ENCODE peak calls at places on chromosome 5, in five cellular contexts. One of them, this sample, is unnamed.

GRCh38 chr5:144377207-144377606 is 206.5 kb downstream of the KCTD16 start:
- DNase-seq in A673: no peak
- DNase-seq in HuH-7.5: no peak
- DNase-seq in GM04503: no peak
- DNase-seq in stimulated activated CD8-positive, alpha-beta memory T cell treated with anti-CD3 and anti-CD28 coated beads, Interleukin-4, amount 100 ng/mL, for 24 hours: no peak
- DNase-seq in this sample: no peak

GRCh38 chr5:138869763-138870500 is 5.2 kb downstream of the LRRTM2 start:
- DNase-seq in stimulated activated CD8-positive, alpha-beta memory T cell treated with anti-CD3 and anti-CD28 coated beads, Interleukin-4, amount 100 ng/mL, for 24 hours: no peak
- DNase-seq in A673: no peak
- DNase-seq in HuH-7.5: no peak
- DNase-seq in GM04503: no peak
- DNase-seq in this sample: no peak

GRCh38 chr5:51386916-51387853 is 3.9 kb downstream of the ISL1 start:
- DNase-seq in A673: no peak
- DNase-seq in HuH-7.5: no peak
- DNase-seq in GM04503: no peak
- DNase-seq in stimulated activated CD8-positive, alpha-beta memory T cell treated with anti-CD3 and anti-CD28 coated beads, Interleukin-4, amount 100 ng/mL, for 24 hours: no peak
- DNase-seq in this sample: no peak

GRCh38 chr5:127802477-127802865 is 99.3 kb downstream of the CCDC192 start:
- DNase-seq in HuH-7.5: no peak
- DNase-seq in GM04503: peak
- DNase-seq in A673: no peak
- DNase-seq in stimulated activated CD8-positive, alpha-beta memory T cell treated with anti-CD3 and anti-CD28 coated beads, Interleukin-4, amount 100 ng/mL, for 24 hours: no peak
- DNase-seq in this sample: no peak

GRCh38 chr5:55511010-55511409 is 23.8 kb downstream of the PLPP1 start:
- DNase-seq in HuH-7.5: no peak
- DNase-seq in A673: no peak
- DNase-seq in stimulated activated CD8-positive, alpha-beta memory T cell treated with anti-CD3 and anti-CD28 coated beads, Interleukin-4, amount 100 ng/mL, for 24 hours: no peak
- DNase-seq in GM04503: no peak
- DNase-seq in this sample: no peak

GRCh38 chr5:56649569-56649968 is 165.8 kb upstream of the MAP3K1 start:
- DNase-seq in A673: peak
- DNase-seq in GM04503: no peak
- DNase-seq in stimulated activated CD8-positive, alpha-beta memory T cell treated with anti-CD3 and anti-CD28 coated beads, Interleukin-4, amount 100 ng/mL, for 24 hours: no peak
- DNase-seq in HuH-7.5: no peak
- DNase-seq in this sample: no peak

GRCh38 chr5:6601271-6601670 is 31.6 kb downstream of the NSUN2 start:
- DNase-seq in A673: no peak
- DNase-seq in GM04503: no peak
- DNase-seq in stimulated activated CD8-positive, alpha-beta memory T cell treated with anti-CD3 and anti-CD28 coated beads, Interleukin-4, amount 100 ng/mL, for 24 hours: no peak
- DNase-seq in HuH-7.5: no peak
- DNase-seq in this sample: no peak

GRCh38 chr5:168649306-168649705 is 70.1 kb upstream of the PANK3 start:
- DNase-seq in A673: no peak
- DNase-seq in HuH-7.5: no peak
- DNase-seq in GM04503: no peak
- DNase-seq in stimulated activated CD8-positive, alpha-beta memory T cell treated with anti-CD3 and anti-CD28 coated beads, Interleukin-4, amount 100 ng/mL, for 24 hours: no peak
- DNase-seq in this sample: no peak

GRCh38 chr5:106306313-106307028 is 1364.3 kb downstream of the EFNA5 start:
- DNase-seq in HuH-7.5: no peak
- DNase-seq in A673: peak
- DNase-seq in GM04503: no peak
- DNase-seq in stimulated activated CD8-positive, alpha-beta memory T cell treated with anti-CD3 and anti-CD28 coated beads, Interleukin-4, amount 100 ng/mL, for 24 hours: no peak
- DNase-seq in this sample: no peak

GRCh38 chr5:142816577-142816976 is 46.4 kb downstream of the ARHGAP26 start:
- DNase-seq in HuH-7.5: no peak
- DNase-seq in GM04503: no peak
- DNase-seq in A673: peak
- DNase-seq in stimulated activated CD8-positive, alpha-beta memory T cell treated with anti-CD3 and anti-CD28 coated beads, Interleukin-4, amount 100 ng/mL, for 24 hours: no peak
- DNase-seq in this sample: no peak

GRCh38 chr5:131991593-131992324 is 19.7 kb downstream of the ACSL6 start:
- DNase-seq in stimulated activated CD8-positive, alpha-beta memory T cell treated with anti-CD3 and anti-CD28 coated beads, Interleukin-4, amount 100 ng/mL, for 24 hours: no peak
- DNase-seq in GM04503: no peak
- DNase-seq in HuH-7.5: no peak
- DNase-seq in A673: no peak
- DNase-seq in this sample: no peak

GRCh38 chr5:172455087-172455381 is 709 bp upstream of the SH3PXD2B start:
- DNase-seq in A673: no peak
- DNase-seq in stimulated activated CD8-positive, alpha-beta memory T cell treated with anti-CD3 and anti-CD28 coated beads, Interleukin-4, amount 100 ng/mL, for 24 hours: no peak
- DNase-seq in HuH-7.5: no peak
- DNase-seq in GM04503: no peak
- DNase-seq in this sample: no peak

GRCh38 chr5:138631204-138631928 is 56.2 kb upstream of the HSPA9 start:
- DNase-seq in A673: no peak
- DNase-seq in HuH-7.5: no peak
- DNase-seq in GM04503: no peak
- DNase-seq in stimulated activated CD8-positive, alpha-beta memory T cell treated with anti-CD3 and anti-CD28 coated beads, Interleukin-4, amount 100 ng/mL, for 24 hours: no peak
- DNase-seq in this sample: no peak

GRCh38 chr5:178595750-178596149 is 5.6 kb upstream of the COL23A1 start:
- DNase-seq in stimulated activated CD8-positive, alpha-beta memory T cell treated with anti-CD3 and anti-CD28 coated beads, Interleukin-4, amount 100 ng/mL, for 24 hours: no peak
- DNase-seq in HuH-7.5: no peak
- DNase-seq in A673: no peak
- DNase-seq in GM04503: no peak
- DNase-seq in this sample: no peak

GRCh38 chr5:39519566-39520231 is 94.9 kb upstream of the DAB2 start:
- DNase-seq in GM04503: peak
- DNase-seq in HuH-7.5: no peak
- DNase-seq in A673: peak
- DNase-seq in stimulated activated CD8-positive, alpha-beta memory T cell treated with anti-CD3 and anti-CD28 coated beads, Interleukin-4, amount 100 ng/mL, for 24 hours: no peak
- DNase-seq in this sample: no peak

GRCh38 chr5:27266184-27266583 is 227.8 kb upstream of the CDH9 start:
- DNase-seq in HuH-7.5: no peak
- DNase-seq in stimulated activated CD8-positive, alpha-beta memory T cell treated with anti-CD3 and anti-CD28 coated beads, Interleukin-4, amount 100 ng/mL, for 24 hours: no peak
- DNase-seq in A673: no peak
- DNase-seq in GM04503: no peak
- DNase-seq in this sample: no peak

GRCh38 chr5:130206686-130207085 is 302.4 kb downstream of the CHSY3 start:
- DNase-seq in HuH-7.5: no peak
- DNase-seq in stimulated activated CD8-positive, alpha-beta memory T cell treated with anti-CD3 and anti-CD28 coated beads, Interleukin-4, amount 100 ng/mL, for 24 hours: no peak
- DNase-seq in A673: no peak
- DNase-seq in GM04503: no peak
- DNase-seq in this sample: no peak

GRCh38 chr5:148843510-148844318 is 17.3 kb downstream of the ADRB2 start:
- DNase-seq in stimulated activated CD8-positive, alpha-beta memory T cell treated with anti-CD3 and anti-CD28 coated beads, Interleukin-4, amount 100 ng/mL, for 24 hours: no peak
- DNase-seq in HuH-7.5: no peak
- DNase-seq in A673: no peak
- DNase-seq in GM04503: no peak
- DNase-seq in this sample: no peak

GRCh38 chr5:142426129-142426641 is 101.4 kb upstream of the SPRY4 start:
- DNase-seq in stimulated activated CD8-positive, alpha-beta memory T cell treated with anti-CD3 and anti-CD28 coated beads, Interleukin-4, amount 100 ng/mL, for 24 hours: no peak
- DNase-seq in HuH-7.5: no peak
- DNase-seq in GM04503: peak
- DNase-seq in A673: peak
- DNase-seq in this sample: no peak

GRCh38 chr5:179530069-179530998 is 20.0 kb upstream of the RUFY1 start:
- DNase-seq in stimulated activated CD8-positive, alpha-beta memory T cell treated with anti-CD3 and anti-CD28 coated beads, Interleukin-4, amount 100 ng/mL, for 24 hours: peak
- DNase-seq in HuH-7.5: no peak
- DNase-seq in GM04503: no peak
- DNase-seq in A673: no peak
- DNase-seq in this sample: no peak

GRCh38 chr5:151288180-151288579 is 15.4 kb downstream of the SLC36A3 start:
- DNase-seq in GM04503: no peak
- DNase-seq in HuH-7.5: no peak
- DNase-seq in A673: no peak
- DNase-seq in stimulated activated CD8-positive, alpha-beta memory T cell treated with anti-CD3 and anti-CD28 coated beads, Interleukin-4, amount 100 ng/mL, for 24 hours: no peak
- DNase-seq in this sample: no peak

GRCh38 chr5:116614603-116614920 is 39.9 kb upstream of the SEMA6A start:
- DNase-seq in stimulated activated CD8-positive, alpha-beta memory T cell treated with anti-CD3 and anti-CD28 coated beads, Interleukin-4, amount 100 ng/mL, for 24 hours: no peak
- DNase-seq in HuH-7.5: no peak
- DNase-seq in A673: no peak
- DNase-seq in GM04503: no peak
- DNase-seq in this sample: no peak

GRCh38 chr5:98458726-98459125 is 314.7 kb upstream of the RGMB start:
- DNase-seq in stimulated activated CD8-positive, alpha-beta memory T cell treated with anti-CD3 and anti-CD28 coated beads, Interleukin-4, amount 100 ng/mL, for 24 hours: no peak
- DNase-seq in GM04503: no peak
- DNase-seq in HuH-7.5: no peak
- DNase-seq in A673: no peak
- DNase-seq in this sample: no peak

GRCh38 chr5:32013658-32014057 is 160.5 kb downstream of the GOLPH3 start:
- DNase-seq in A673: peak
- DNase-seq in stimulated activated CD8-positive, alpha-beta memory T cell treated with anti-CD3 and anti-CD28 coated beads, Interleukin-4, amount 100 ng/mL, for 24 hours: no peak
- DNase-seq in HuH-7.5: no peak
- DNase-seq in GM04503: no peak
- DNase-seq in this sample: no peak

GRCh38 chr5:37553720-37554402 is 174.7 kb downstream of the WDR70 start:
- DNase-seq in GM04503: no peak
- DNase-seq in A673: peak
- DNase-seq in HuH-7.5: no peak
- DNase-seq in stimulated activated CD8-positive, alpha-beta memory T cell treated with anti-CD3 and anti-CD28 coated beads, Interleukin-4, amount 100 ng/mL, for 24 hours: no peak
- DNase-seq in this sample: no peak